ENCODE peak calls at places on chromosomes 7 and 10, in seven cellular contexts. J, Q, L, I, N, F and T are unnamed samples. For H3K36me3, the result is how much of the 10 kb centered on the place peaks cover.

GRCh38 chr10:7659560-7659959 is 7.2 kb downstream of the ITIH5 start:
- DNase-seq in J (no peak), Q (no peak), L (no peak), I (no peak), N (no peak), F (no peak), T (no peak)

GRCh38 chr7:158101821-158102450 is 485.7 kb downstream of the PTPRN2 start:
- DNase-seq in J (no peak), Q (no peak), L (no peak), I (no peak), N (no peak), F (no peak), T (no peak)

GRCh38 chr10:3866347-3866746 is 81.3 kb upstream of the KLF6 start:
- DNase-seq in J (no peak), Q (no peak), L (no peak), I (no peak), N (no peak), F (no peak), T (no peak)

GRCh38 chr7:158867214-158867984 is 11.0 kb downstream of the DYNC2I1 start:
- DNase-seq in J (no peak), Q (no peak), L (no peak), I (no peak), N (no peak), F (no peak), T (no peak)

GRCh38 chr10:114684085-114684821 is 26.2 kb upstream of the ABLIM1 start:
- DNase-seq in J (peak), Q (peak), L (peak), I (peak), N (no peak), F (peak), T (no peak)

GRCh38 chr7:130998993-130999602 is 265.1 kb upstream of the KLF14 start:
- DNase-seq in J (no peak), Q (no peak), L (no peak), I (no peak), N (peak), F (no peak), T (no peak)

GRCh38 chr10:93600861-93601773 is at the start of gene RBP4:
- DNase-seq in J (peak), Q (no peak), L (no peak), I (peak), N (peak), F (no peak), T (no peak)

GRCh38 chr7:151503902-151504714 is 15.6 kb downstream of the RHEB start:
- DNase-seq in J (no peak), Q (peak), L (peak), I (no peak), N (no peak), F (no peak), T (no peak)

GRCh38 chr7:70006411-70006920 is 408.2 kb downstream of the AUTS2 start:
- DNase-seq in J (no peak), Q (no peak), L (no peak), I (no peak), N (no peak), F (no peak), T (no peak)

GRCh38 chr7:157970744-157971143 is 616.9 kb downstream of the PTPRN2 start:
- DNase-seq in J (no peak), Q (no peak), L (no peak), I (no peak), N (no peak), F (no peak), T (no peak)

GRCh38 chr7:111150709-111151108 is 59.8 kb downstream of the LRRN3 start:
- DNase-seq in J (no peak), Q (no peak), L (no peak), I (no peak), N (no peak), F (no peak), T (no peak)

GRCh38 chr10:120543291-120543690 is 86.3 kb downstream of the PLPP4 start:
- DNase-seq in J (no peak), Q (no peak), L (no peak), I (no peak), N (no peak), F (no peak), T (no peak)

GRCh38 chr7:54115028-54115763 is 427.0 kb upstream of the VSTM2A start:
- DNase-seq in J (no peak), Q (no peak), L (no peak), I (no peak), N (no peak), F (no peak), T (no peak)

GRCh38 chr10:36636879-36637278 is 488.5 kb upstream of the ANKRD30A start:
- DNase-seq in J (no peak), Q (no peak), L (no peak), I (no peak), N (no peak), F (no peak), T (no peak)

GRCh38 chr10:481636-482035 is 207.8 kb downstream of the DIP2C start:
- DNase-seq in J (no peak), Q (no peak), L (no peak), I (peak), N (no peak), F (no peak), T (no peak)

GRCh38 chr10:484441-484924 is 205.0 kb downstream of the DIP2C start:
- DNase-seq in J (peak), Q (no peak), L (no peak), I (peak), N (no peak), F (peak), T (peak)

GRCh38 chr10:482848-483247 is 206.6 kb downstream of the DIP2C start:
- DNase-seq in J (no peak), Q (no peak), L (no peak), I (peak), N (no peak), F (no peak), T (no peak)

GRCh38 chr10:482036-482435 is 207.4 kb downstream of the DIP2C start:
- DNase-seq in J (no peak), Q (no peak), L (no peak), I (peak), N (no peak), F (no peak), T (no peak)

GRCh38 chr10:483266-483665 is 206.2 kb downstream of the DIP2C start:
- DNase-seq in J (no peak), Q (no peak), L (no peak), I (peak), N (no peak), F (no peak), T (no peak)
- H3K27ac ChIP-seq in J (no peak), Q (no peak), L (no peak), I (no peak), N (no peak), F (peak), T (no peak)

GRCh38 chr7:73515184-73515583 is 6.9 kb downstream of the BAZ1B start:
- DNase-seq in J (no peak), Q (no peak), L (no peak), I (no peak), N (peak), F (no peak), T (no peak)
- H3K36me3 ChIP-seq in J (under half), Q (under half), L (under half), I (half or more), N (under half), F (under half), T (under half)

GRCh38 chr10:131063311-131063710 is 248.2 kb downstream of the TCERG1L start:
- DNase-seq in J (no peak), Q (no peak), L (no peak), I (no peak), N (no peak), F (no peak), T (no peak)

GRCh38 chr10:131068760-131069159 is 242.8 kb downstream of the TCERG1L start:
- DNase-seq in J (no peak), Q (no peak), L (no peak), I (no peak), N (peak), F (no peak), T (no peak)

GRCh38 chr10:131068311-131068710 is 243.2 kb downstream of the TCERG1L start:
- DNase-seq in J (no peak), Q (no peak), L (no peak), I (no peak), N (no peak), F (no peak), T (no peak)

GRCh38 chr10:131067690-131068089 is 243.8 kb downstream of the TCERG1L start:
- DNase-seq in J (no peak), Q (no peak), L (no peak), I (no peak), N (no peak), F (no peak), T (no peak)

GRCh38 chr10:131065673-131066331 is 245.7 kb downstream of the TCERG1L start:
- DNase-seq in J (no peak), Q (no peak), L (peak), I (no peak), N (peak), F (no peak), T (no peak)
- H3K27ac ChIP-seq in J (no peak), Q (no peak), L (no peak), I (no peak), N (peak), F (no peak), T (no peak)

GRCh38 chr7:121132940-121133339 is 144.4 kb downstream of the CPED1 start:
- DNase-seq in J (no peak), Q (no peak), L (no peak), I (no peak), N (peak), F (no peak), T (no peak)
- H3K36me3 ChIP-seq in J (under half), Q (under half), L (under half), I (under half), N (under half), F (under half), T (under half)

GRCh38 chr7:75888464-75889222 is 9.8 kb downstream of the RHBDD2 start:
- DNase-seq in J (no peak), Q (no peak), L (no peak), I (peak), N (no peak), F (no peak), T (no peak)
- H3K27ac ChIP-seq in J (no peak), Q (no peak), L (no peak), I (no peak), N (no peak), F (no peak), T (no peak)

GRCh38 chr7:105094966-105095365 is 81.0 kb downstream of the KMT2E start:
- DNase-seq in J (no peak), Q (no peak), L (no peak), I (no peak), N (no peak), F (no peak), T (no peak)
- H3K36me3 ChIP-seq in J (under half), Q (under half), L (under half), I (half or more), N (under half), F (half or more), T (under half)

DNA sequence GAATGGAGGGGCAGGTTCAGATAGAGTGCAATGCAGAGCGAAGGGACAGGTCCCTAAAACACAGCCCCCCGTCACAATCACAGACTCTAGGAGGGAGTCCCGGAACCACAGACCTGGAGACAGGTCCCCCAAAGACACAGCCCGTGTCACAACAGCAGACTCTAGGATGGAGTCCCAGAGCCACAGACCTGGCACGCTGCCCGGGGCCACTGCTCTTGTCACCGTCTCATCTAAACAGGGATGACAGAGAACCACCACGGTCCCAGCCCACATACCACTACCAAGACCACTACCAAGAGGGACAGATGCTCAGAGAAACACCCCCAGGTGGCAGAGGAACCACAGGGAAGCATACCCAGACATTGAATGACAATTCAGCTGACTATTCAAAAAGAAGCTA is 183.9 kb downstream of the TCERG1L start:
- DNase-seq in J (no peak), Q (no peak), L (no peak), I (no peak), N (no peak), F (no peak), T (no peak)
- H3K27ac ChIP-seq in J (no peak), Q (no peak), L (no peak), I (no peak), N (no peak), F (no peak), T (no peak)